ENCODE peak calls at places on chromosomes 13 and 19, in five cellular contexts. N, I, E, P and H are unnamed samples.

GRCh38 chr13:47932953-47933687 is 68.0 kb downstream of the SUCLA2 start:
- DNase-seq in N (no peak), I (no peak), E (no peak), P (no peak), H (peak; percentile 6)

GRCh38 chr13:29359181-29359580 is 236.3 kb downstream of the SLC7A1 start:
- DNase-seq in N (no peak), I (no peak), E (no peak), P (no peak), H (no peak)

GRCh38 chr13:110887242-110887954 is 27.5 kb downstream of the ANKRD10 start:
- DNase-seq in N (no peak), I (no peak), E (no peak), P (no peak), H (no peak)

GRCh38 chr13:106533940-106534843 is 1.3 kb downstream of the EFNB2 start:
- DNase-seq in N (peak; percentile 76), I (peak; percentile 63), E (peak; percentile 16), P (no peak), H (peak; percentile 79)

GRCh38 chr13:46804391-46804815 is 7.4 kb upstream of the ESD start:
- DNase-seq in N (no peak), I (no peak), E (no peak), P (no peak), H (peak; percentile 98)

GRCh38 chr13:76116931-76117330 is 480.8 kb downstream of the LMO7 start:
- DNase-seq in N (no peak), I (no peak), E (no peak), P (no peak), H (no peak)

GRCh38 chr13:21061077-21061945 is at the start of gene LATS2:
- DNase-seq in N (peak; percentile 90), I (peak; percentile 96), E (peak; percentile 94), P (peak; percentile 88), H (peak; percentile 92)

GRCh38 chr19:55484571-55485438 is at the start of gene NAT14:
- DNase-seq in N (no peak), I (peak; percentile 33), E (no peak), P (peak; percentile 83), H (peak; percentile 62)

GRCh38 chr13:20359335-20359734 is 127.2 kb upstream of the GJB6 start:
- DNase-seq in N (no peak), I (no peak), E (no peak), P (peak; percentile 12), H (peak; percentile 100)

GRCh38 chr13:20340759-20341161 is 108.6 kb upstream of the GJB6 start:
- DNase-seq in N (no peak), I (no peak), E (no peak), P (no peak), H (peak; percentile 13)

GRCh38 chr13:101150998-101151397 is 265.3 kb downstream of the NALCN start:
- DNase-seq in N (no peak), I (no peak), E (no peak), P (no peak), H (peak; percentile 38)

GRCh38 chr13:30340367-30341184 is 33.2 kb upstream of the KATNAL1 start:
- DNase-seq in N (no peak), I (peak; percentile 12), E (no peak), P (peak; percentile 67), H (peak; percentile 87)

GRCh38 chr19:5036733-5037681 is 68.1 kb downstream of the KDM4B start:
- DNase-seq in N (no peak), I (no peak), E (no peak), P (no peak), H (peak; percentile 85)

GRCh38 chr13:112742583-112742982 is 52.7 kb downstream of the ATP11A start:
- DNase-seq in N (no peak), I (no peak), E (no peak), P (no peak), H (no peak)

GRCh38 chr19:15426485-15427349 is 7.9 kb upstream of the AKAP8L start:
- DNase-seq in N (no peak), I (no peak), E (no peak), P (peak; percentile 21), H (no peak)

GRCh38 chr19:30208661-30209060 is 163.5 kb upstream of the ZNF536 start:
- DNase-seq in N (no peak), I (no peak), E (no peak), P (no peak), H (no peak)

GRCh38 chr19:38792250-38793111 is 3.5 kb downstream of the LGALS7B start:
- DNase-seq in N (peak; percentile 67), I (peak; percentile 44), E (no peak), P (no peak), H (no peak)

GRCh38 chr19:17327654-17328516 is 6.8 kb downstream of the ANO8 start:
- DNase-seq in N (peak; percentile 90), I (peak; percentile 93), E (no peak), P (peak; percentile 80), H (peak; percentile 48)

GRCh38 chr13:99467764-99468163 is 33.5 kb upstream of the TM9SF2 start:
- DNase-seq in N (no peak), I (no peak), E (no peak), P (no peak), H (peak; percentile 68)

GRCh38 chr19:16516923-16517610 is 20.9 kb downstream of the C19orf44 start:
- DNase-seq in N (no peak), I (no peak), E (no peak), P (no peak), H (no peak)

GRCh38 chr19:8489591-8490394 is 12.6 kb downstream of the PRAM1 start:
- DNase-seq in N (no peak), I (no peak), E (no peak), P (no peak), H (no peak)

GRCh38 chr13:30576528-30576927 is 41.2 kb upstream of the USPL1 start:
- DNase-seq in N (no peak), I (peak; percentile 10), E (no peak), P (peak; percentile 47), H (peak; percentile 68)

GRCh38 chr19:18408053-18408476 is 10.6 kb upstream of the LRRC25 start:
- DNase-seq in N (peak; percentile 80), I (peak; percentile 83), E (no peak), P (peak; percentile 81), H (no peak)

GRCh38 chr19:7673995-7674667 is 2.8 kb upstream of the MCEMP1 start:
- DNase-seq in N (peak; percentile 73), I (peak; percentile 81), E (no peak), P (peak; percentile 79), H (peak; percentile 78)

GRCh38 chr13:23384111-23384510 is 49.4 kb downstream of the SACS start:
- DNase-seq in N (no peak), I (no peak), E (no peak), P (no peak), H (peak; percentile 82)

GRCh38 chr13:95552539-95553270 is at the start of gene CLDN10:
- DNase-seq in N (no peak), I (no peak), E (peak; percentile 77), P (no peak), H (no peak)

GRCh38 chr13:83941669-83942335 is 59.5 kb upstream of the SLITRK1 start:
- DNase-seq in N (no peak), I (no peak), E (no peak), P (no peak), H (peak; percentile 21)

GRCh38 chr19:18373892-18374629 is 11.9 kb upstream of the GDF15 start:
- DNase-seq in N (peak; percentile 76), I (peak; percentile 78), E (peak; percentile 89), P (peak; percentile 99), H (peak; percentile 99)

GRCh38 chr13:65844266-65844841 is 1385.8 kb downstream of the PCDH9 start:
- DNase-seq in N (no peak), I (no peak), E (no peak), P (no peak), H (no peak)

GRCh38 chr13:102317593-102317992 is 84.3 kb downstream of the FGF14 start:
- DNase-seq in N (no peak), I (peak; percentile 43), E (peak; percentile 38), P (no peak), H (peak; percentile 61)

GRCh38 chr19:13243971-13244370 is 93.8 kb downstream of the IER2 start:
- DNase-seq in N (no peak), I (no peak), E (no peak), P (no peak), H (no peak)

GRCh38 chr13:32877491-32877890 is 138.7 kb upstream of the KL start:
- DNase-seq in N (no peak), I (no peak), E (no peak), P (no peak), H (no peak)
- H3K36me3 ChIP-seq in N (no peaks in the 10 kb centered on the region), I (no peaks in the 10 kb centered on the region), E (no peaks in the 10 kb centered on the region), P (no peaks in the 10 kb centered on the region), H (no peaks in the 10 kb centered on the region)

DNA sequence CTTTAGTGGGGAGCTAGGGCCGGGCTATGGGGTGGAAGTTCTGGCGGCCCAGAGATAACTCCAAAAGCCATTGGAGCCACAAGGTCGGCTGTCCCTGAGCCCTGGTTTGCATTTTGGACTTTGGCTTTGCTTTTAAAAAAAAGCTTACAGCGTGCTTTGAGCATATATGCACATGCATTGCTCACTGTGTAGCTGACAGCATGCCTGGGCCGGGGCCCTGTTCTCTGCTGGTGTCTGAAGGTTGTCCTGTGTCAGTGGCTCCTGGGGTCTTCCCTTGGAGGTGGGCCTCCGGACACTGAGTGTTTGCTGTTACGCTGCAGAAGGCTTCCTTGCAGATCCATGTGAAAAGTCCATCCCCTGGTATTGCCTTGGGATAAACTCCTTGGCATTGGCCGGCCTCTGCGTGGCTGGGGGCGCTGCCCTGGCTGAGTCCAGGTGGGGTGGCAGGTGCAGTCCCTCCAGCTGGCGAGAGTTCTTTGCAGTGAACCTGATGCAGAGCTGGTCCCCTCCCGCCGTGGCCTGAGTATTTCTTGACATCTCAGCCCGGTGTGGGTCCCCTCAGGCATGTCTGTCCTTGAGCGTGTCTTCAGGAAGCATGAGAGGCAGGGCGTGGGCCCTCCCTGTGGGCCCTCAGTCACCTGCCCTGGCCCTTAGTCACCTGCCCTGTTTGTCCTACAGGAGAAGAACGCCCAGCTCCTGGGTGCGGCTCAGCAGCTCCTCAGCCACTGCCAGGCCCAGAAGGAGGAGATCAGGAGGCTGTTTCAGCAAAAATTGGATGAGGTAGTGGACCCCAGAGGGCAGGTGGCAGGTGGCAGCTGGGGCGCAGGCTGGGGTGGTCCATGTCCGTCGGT is 23.0 kb downstream of the PLEKHJ1 start:
- DNase-seq in N (peak; percentile 89), I (peak; percentile 87), E (no peak), P (no peak), H (no peak)
- H3K36me3 ChIP-seq in N (no peaks in the 10 kb centered on the region), I (peaks cover 24% of the 10 kb centered on the region), E (peaks cover 11% of the 10 kb centered on the region), P (peaks cover 99% of the 10 kb centered on the region), H (peaks cover 61% of the 10 kb centered on the region)

DNA sequence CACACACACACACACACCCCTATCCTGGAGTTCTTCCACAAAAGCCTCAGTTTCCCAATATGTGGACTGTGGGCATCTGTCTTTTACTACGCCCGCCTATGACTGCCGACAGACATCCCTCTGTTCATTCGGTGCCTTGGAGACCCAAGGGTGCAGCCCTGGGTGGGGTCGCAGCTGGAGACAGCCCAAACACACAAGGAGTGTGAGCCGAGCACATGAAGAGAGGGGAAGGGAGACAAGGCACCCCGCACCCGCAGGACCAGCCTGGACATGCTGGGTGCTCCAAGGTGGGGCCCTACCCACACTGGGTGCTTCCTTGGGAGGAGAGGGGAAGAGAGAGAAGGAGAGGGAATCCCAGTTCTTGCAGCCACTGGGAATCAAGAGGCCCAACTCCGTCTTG is 878 bp downstream of the PINLYP start:
- DNase-seq in N (no peak), I (no peak), E (no peak), P (no peak), H (no peak)
- H3K36me3 ChIP-seq in N (no peaks in the 10 kb centered on the region), I (no peaks in the 10 kb centered on the region), E (no peaks in the 10 kb centered on the region), P (peaks cover 8% of the 10 kb centered on the region), H (no peaks in the 10 kb centered on the region)

GRCh38 chr19:10327793-10328192 is 5.5 kb downstream of the RAVER1 start:
- DNase-seq in N (no peak), I (no peak), E (no peak), P (no peak), H (no peak)
- H3K36me3 ChIP-seq in N (no peaks in the 10 kb centered on the region), I (peaks cover 17% of the 10 kb centered on the region), E (peaks cover 4% of the 10 kb centered on the region), P (peaks cover 92% of the 10 kb centered on the region), H (peaks cover 32% of the 10 kb centered on the region)